ENCODE peak calls at places on chromosomes 2 and 18, in four cellular contexts. I is IMR-90, F is OCI-LY7, A is body of pancreas. B is an unnamed sample.

GRCh38 chr2:42969231-42970150 is 177.1 kb upstream of the HAAO start:
- DNase-seq in A (no peak), I (peak), F (no peak), B (peak)

GRCh38 chr18:12245793-12246135 is 8.4 kb upstream of the CIDEA start:
- DNase-seq in A (no peak), F (no peak), I (no peak), B (no peak)

GRCh38 chr2:12847694-12848093 is 131.0 kb downstream of the TRIB2 start:
- DNase-seq in I (no peak), F (no peak), A (no peak), B (no peak)

GRCh38 chr2:218369374-218369773 is 12.7 kb upstream of the SLC11A1 start:
- DNase-seq in I (no peak), F (peak), A (no peak), B (no peak)

GRCh38 chr2:120110507-120110906 is 97.6 kb downstream of the EPB41L5 start:
- DNase-seq in A (no peak), F (no peak), I (no peak), B (no peak)

GRCh38 chr2:46549159-46549902 is 70.0 kb downstream of the TMEM247 start:
- DNase-seq in A (no peak), F (no peak), I (no peak), B (no peak)

GRCh38 chr2:83233284-83233683 is 1225.8 kb downstream of the SUCLG1 start:
- DNase-seq in F (no peak), I (no peak), A (no peak), B (no peak)

GRCh38 chr2:96526101-96526591 is 10.4 kb upstream of the ARID5A start:
- DNase-seq in F (no peak), A (no peak), I (no peak), B (peak)

GRCh38 chr2:222722327-222722946 is 51.0 kb downstream of the MOGAT1 start:
- DNase-seq in A (no peak), F (peak), I (peak), B (no peak)

GRCh38 chr2:118838741-118839455 is 8.6 kb downstream of the EN1 start:
- DNase-seq in I (no peak), F (no peak), A (no peak), B (no peak)

GRCh38 chr2:73291093-73291460 is 2.3 kb downstream of the EGR4 start:
- DNase-seq in I (peak), A (peak), F (no peak), B (no peak)

GRCh38 chr2:230319211-230319862 is 7.7 kb upstream of the SP140L start:
- DNase-seq in F (peak), I (no peak), A (no peak), B (no peak)

GRCh38 chr2:187917535-187917934 is 363.3 kb upstream of the TFPI start:
- DNase-seq in F (no peak), A (no peak), I (peak), B (no peak)

GRCh38 chr2:667332-668000 is 9.7 kb downstream of the TMEM18 start:
- DNase-seq in I (peak), F (peak), A (no peak), B (no peak)

GRCh38 chr2:120867290-120868231 is 131.9 kb downstream of the GLI2 start:
- DNase-seq in I (peak), A (peak), F (no peak), B (peak)

GRCh38 chr2:199968126-199968525 is 12.7 kb downstream of the MAIP1 start:
- DNase-seq in F (no peak), A (no peak), I (no peak), B (no peak)

GRCh38 chr2:735670-736218 is 58.5 kb upstream of the TMEM18 start:
- DNase-seq in F (no peak), A (no peak), I (no peak), B (no peak)

GRCh38 chr2:54957321-54957999 is 92.8 kb downstream of the RTN4 start:
- DNase-seq in F (no peak), I (no peak), A (no peak), B (no peak)

GRCh38 chr2:240556553-240557100 is 1.2 kb downstream of the ANKMY1 start:
- DNase-seq in F (peak), I (peak), A (peak), B (no peak)
- TF ChIP-seq CTCF in F (peak), I (peak), A (no peak), B (peak)

GRCh38 chr18:76452357-76452756 is 42.7 kb downstream of the ZNF516 start:
- DNase-seq in F (no peak), I (peak), A (peak), B (peak)

GRCh38 chr18:76455015-76455676 is 39.9 kb downstream of the ZNF516 start:
- DNase-seq in A (no peak), F (no peak), I (no peak), B (peak)

GRCh38 chr18:76453057-76453561 is 41.9 kb downstream of the ZNF516 start:
- DNase-seq in I (no peak), A (no peak), F (no peak), B (no peak)

GRCh38 chr18:76456018-76456750 is 38.9 kb downstream of the ZNF516 start:
- DNase-seq in F (no peak), A (peak), I (no peak), B (peak)

GRCh38 chr18:76454429-76454828 is 40.6 kb downstream of the ZNF516 start:
- DNase-seq in F (no peak), I (peak), A (no peak), B (no peak)
- H3K27ac ChIP-seq in F (no peak), I (no peak), A (no peak), B (no peak)

GRCh38 chr2:102417946-102418345 is 5.0 kb upstream of the IL18RAP start:
- DNase-seq in I (no peak), A (no peak), F (no peak), B (no peak)

GRCh38 chr2:102421890-102422759 is 835 bp upstream of the IL18RAP start:
- DNase-seq in A (no peak), I (no peak), F (no peak), B (no peak)

GRCh38 chr2:102422910-102423309 is at the start of gene IL18RAP:
- DNase-seq in A (no peak), F (no peak), I (no peak), B (no peak)

GRCh38 chr2:102420290-102420689 is 2.7 kb upstream of the IL18RAP start:
- DNase-seq in A (no peak), F (no peak), I (no peak), B (no peak)

DNA sequence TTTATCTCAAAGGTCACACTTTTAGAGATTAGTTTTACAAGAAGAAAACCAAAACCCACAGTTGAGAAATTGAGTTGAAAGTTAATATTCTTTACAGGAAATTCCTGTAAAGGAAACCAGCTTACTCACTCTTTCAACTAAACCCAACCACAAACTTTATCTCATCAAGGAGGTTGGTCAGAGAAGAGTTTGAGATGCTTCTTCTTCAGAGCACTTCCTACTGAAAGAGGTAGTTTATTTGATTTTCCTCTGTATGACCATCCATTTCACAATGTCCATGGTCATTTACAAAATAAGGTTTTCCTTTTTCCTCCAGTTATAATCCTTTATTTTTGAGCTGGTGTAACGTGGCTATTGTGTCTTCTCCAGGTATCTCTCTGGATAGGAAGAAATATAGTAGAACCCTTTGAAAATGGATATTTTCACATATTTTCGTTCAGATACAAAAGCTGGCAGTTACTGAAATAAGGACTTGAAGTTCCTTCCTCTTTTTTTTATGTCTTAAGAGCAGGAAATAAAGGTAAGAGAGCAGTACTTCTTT is 4.5 kb upstream of the IL18RAP start:
- DNase-seq in F (no peak), A (no peak), I (peak), B (no peak)
- TF ChIP-seq CTCF in F (no peak), A (no peak), I (no peak), B (no peak)

GRCh38 chr2:85411405-85411748 is 1.2 kb upstream of the CAPG start:
- DNase-seq in F (no peak), I (no peak), A (no peak), B (no peak)
- H3K27ac ChIP-seq in F (no peak), I (no peak), A (no peak), B (no peak)

GRCh38 chr2:44962176-44962695 is 20.7 kb downstream of the SIX3 start:
- DNase-seq in F (no peak), A (no peak), I (no peak), B (no peak)
- TF ChIP-seq CTCF in F (no peak), A (no peak), I (no peak), B (no peak)